ENCODE peak calls at places on chromosomes 13 and 19, in four cellular contexts. P, C, B and H are unnamed samples.

GRCh38 chr13:97913206-97913605 is 40.3 kb upstream of the IPO5 start:
- DNase-seq in C (no peak), B (no peak), P (peak; percentile 30), H (no peak)

GRCh38 chr13:93624371-93624777 is 397.8 kb downstream of the GPC6 start:
- DNase-seq in C (no peak), P (no peak), B (no peak), H (no peak)

GRCh38 chr19:33394006-33394722 is 20.7 kb downstream of the CEBPG start:
- DNase-seq in B (no peak), P (peak; percentile 90), C (peak; percentile 94), H (no peak)

GRCh38 chr19:24166055-24166454 is 79.1 kb downstream of the ZNF254 start:
- DNase-seq in B (no peak), C (peak; percentile 8), P (peak; percentile 20), H (no peak)

GRCh38 chr19:55596304-55596703 is 3.0 kb downstream of the FIZ1 start:
- DNase-seq in C (no peak), B (no peak), P (no peak), H (no peak)

GRCh38 chr13:112254900-112255299 is 121.3 kb upstream of the SPACA7 start:
- DNase-seq in C (no peak), B (no peak), P (no peak), H (no peak)

GRCh38 chr13:110689041-110689440 is 16.9 kb downstream of the CARS2 start:
- DNase-seq in C (no peak), P (no peak), B (no peak), H (no peak)

GRCh38 chr19:39199025-39199424 is 2.3 kb downstream of the NCCRP1 start:
- DNase-seq in B (no peak), P (peak; percentile 89), C (peak; percentile 93), H (no peak)

GRCh38 chr19:35048911-35049411 is 7.4 kb downstream of the HPN start:
- DNase-seq in B (peak; percentile 10), P (no peak), C (no peak), H (no peak)

GRCh38 chr19:16095071-16095571 is 16.6 kb upstream of the RAB8A start:
- DNase-seq in C (no peak), B (no peak), P (peak; percentile 8), H (no peak)

GRCh38 chr13:104196611-104197010 is 1130.4 kb upstream of the SLC10A2 start:
- DNase-seq in B (no peak), P (no peak), C (no peak), H (no peak)

GRCh38 chr19:14361824-14362223 is 19.4 kb upstream of the ADGRE5 start:
- DNase-seq in P (peak; percentile 42), B (no peak), C (no peak), H (no peak)

GRCh38 chr13:26460652-26461051 is 96.8 kb upstream of the WASF3 start:
- DNase-seq in P (peak; percentile 30), B (no peak), C (no peak), H (no peak)

GRCh38 chr19:51751655-51752054 is at the start of gene FPR1:
- DNase-seq in C (no peak), B (no peak), P (no peak), H (no peak)

GRCh38 chr19:58575183-58576041 is 2.3 kb upstream of the MZF1 start:
- DNase-seq in P (peak; percentile 97), B (no peak), C (peak; percentile 88), H (no peak)

GRCh38 chr13:25796474-25796873 is 255.3 kb downstream of the SHISA2 start:
- DNase-seq in P (no peak), B (no peak), C (no peak), H (no peak)

GRCh38 chr19:2394669-2395292 is 32.6 kb downstream of the TIMM13 start:
- DNase-seq in B (no peak), C (no peak), P (no peak), H (no peak)

GRCh38 chr19:2922987-2923386 is 21.8 kb downstream of the ZNF77 start:
- DNase-seq in P (peak; percentile 41), C (no peak), B (no peak), H (no peak)